ENCODE peak calls at places on chromosomes 13 and 19, in six cellular contexts. O is fibroblast of lung, M is WTC11, L is endothelial cell, F is progenitor cell of endocrine pancreas, V is IMR-90. R is an unnamed sample.

GRCh38 chr19:21135433-21135832 is 6.4 kb upstream of the ZNF431 start:
- DNase-seq in O (no peak), M (no peak), L (no peak), F (no peak), V (no peak), R (no peak)

GRCh38 chr13:113628291-113629270 is 29.4 kb downstream of the ATP4B start:
- DNase-seq in O (no peak), M (peak), L (no peak), F (no peak), V (no peak), R (no peak)

GRCh38 chr13:114132419-114133121 is at the start of gene RASA3:
- DNase-seq in O (peak), M (peak), L (peak), F (peak), V (peak), R (no peak)

GRCh38 chr13:75299913-75300862 is 181.8 kb downstream of the TBC1D4 start:
- DNase-seq in O (peak), M (no peak), L (no peak), F (no peak), V (peak), R (no peak)

GRCh38 chr19:37565370-37565669 is 29.3 kb downstream of the ZNF571 start:
- DNase-seq in O (peak), M (no peak), L (no peak), F (no peak), V (no peak), R (no peak)

GRCh38 chr19:19138110-19138981 is at the start of gene TMEM161A:
- DNase-seq in O (peak), M (peak), L (peak), F (peak), V (peak), R (peak)

GRCh38 chr13:34411177-34411576 is 530.9 kb upstream of the NBEA start:
- DNase-seq in O (no peak), M (no peak), L (no peak), F (no peak), V (no peak), R (no peak)

GRCh38 chr19:40610396-40611064 is 9.4 kb downstream of the LTBP4 start:
- DNase-seq in O (no peak), M (no peak), L (no peak), F (no peak), V (no peak), R (no peak)

GRCh38 chr19:11339254-11340098 is at the start of gene RAB3D:
- DNase-seq in O (peak), M (peak), L (peak), F (peak), V (peak), R (peak)

GRCh38 chr19:23817519-23817918 is 58.8 kb upstream of the ZNF681 start:
- DNase-seq in O (peak), M (peak), L (no peak), F (no peak), V (peak), R (no peak)

GRCh38 chr19:10915511-10916091 is 12.8 kb downstream of the YIPF2 start:
- DNase-seq in O (peak), M (no peak), L (no peak), F (no peak), V (peak), R (peak)

GRCh38 chr13:111789011-111789410 is 277.9 kb upstream of the SOX1 start:
- DNase-seq in O (no peak), M (no peak), L (no peak), F (no peak), V (no peak), R (no peak)

GRCh38 chr19:41882568-41883462 is at the start of gene ARHGEF1:
- DNase-seq in O (peak), M (peak), L (peak), F (no peak), V (no peak), R (no peak)

GRCh38 chr19:50332264-50333038 is 3.3 kb upstream of the KCNC3 start:
- DNase-seq in O (no peak), M (peak), L (no peak), F (peak), V (no peak), R (no peak)

GRCh38 chr19:35083678-35084077 is 31.9 kb upstream of the FXYD3 start:
- DNase-seq in O (no peak), M (no peak), L (no peak), F (no peak), V (no peak), R (no peak)

GRCh38 chr13:50518791-50519201 is 324.7 kb downstream of the DLEU7 start:
- DNase-seq in O (peak), M (no peak), L (no peak), F (no peak), V (peak), R (no peak)

GRCh38 chr19:12639901-12640613 is 26.5 kb downstream of the MAN2B1 start:
- DNase-seq in O (peak), M (peak), L (peak), F (peak), V (peak), R (peak)

GRCh38 chr19:5089283-5089682 is 120.4 kb downstream of the KDM4B start:
- DNase-seq in O (no peak), M (no peak), L (no peak), F (no peak), V (no peak), R (no peak)

GRCh38 chr19:28351761-28352160 is 861.2 kb downstream of the UQCRFS1 start:
- DNase-seq in O (no peak), M (no peak), L (no peak), F (no peak), V (no peak), R (no peak)

GRCh38 chr13:43360911-43361605 is 337.7 kb downstream of the DNAJC15 start:
- DNase-seq in O (no peak), M (no peak), L (no peak), F (no peak), V (peak), R (no peak)

GRCh38 chr13:42247883-42248282 is 24.1 kb upstream of the AKAP11 start:
- DNase-seq in O (no peak), M (no peak), L (no peak), F (no peak), V (peak), R (no peak)

GRCh38 chr19:57348136-57348535 is 2.9 kb upstream of the ZNF304 start:
- DNase-seq in O (peak), M (no peak), L (no peak), F (no peak), V (peak), R (peak)

GRCh38 chr19:57357406-57357805 is 5.9 kb upstream of the TRAPPC2B start:
- DNase-seq in O (no peak), M (no peak), L (no peak), F (no peak), V (no peak), R (no peak)

GRCh38 chr19:57355916-57356315 is 4.8 kb downstream of the ZNF304 start:
- DNase-seq in O (no peak), M (no peak), L (no peak), F (no peak), V (no peak), R (no peak)

GRCh38 chr19:57350877-57351805 is at the start of gene ZNF304:
- DNase-seq in O (peak), M (peak), L (peak), F (peak), V (peak), R (peak)

DNA sequence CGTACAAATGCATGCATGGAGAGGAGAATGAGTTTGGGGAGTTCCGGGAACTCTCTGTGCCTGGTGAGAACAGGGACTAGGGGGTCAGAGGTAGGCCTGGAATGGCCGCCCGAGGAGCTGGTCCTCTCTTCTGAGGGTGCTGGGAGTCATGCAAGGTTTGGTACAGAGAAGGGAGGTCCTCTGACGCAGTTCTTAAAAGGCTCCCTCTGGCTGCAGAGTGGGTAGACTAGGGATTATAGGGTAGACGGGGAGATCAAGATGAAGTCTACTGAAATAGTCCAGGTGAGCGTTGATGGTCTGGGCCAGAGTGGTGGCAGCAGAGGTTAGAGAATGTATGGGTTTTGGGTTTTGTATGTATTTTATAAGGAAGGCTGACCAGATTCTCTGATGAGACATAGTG is 796 bp downstream of the ZNF304 start:
- DNase-seq in O (no peak), M (no peak), L (no peak), F (no peak), V (peak), R (no peak)
- TF ChIP-seq CTCF in O (no peak), M (no peak), L (no peak), F (no peak), V (peak), R (no peak)

GRCh38 chr19:55147408-55148251 is 1.4 kb downstream of the TNNT1 start:
- DNase-seq in O (no peak), M (peak), L (no peak), F (no peak), V (no peak), R (no peak)

GRCh38 chr19:55149078-55150003 is at the start of gene TNNT1:
- DNase-seq in O (no peak), M (peak), L (no peak), F (no peak), V (no peak), R (no peak)

GRCh38 chr19:55145241-55145640 is 3.8 kb downstream of the TNNT1 start:
- DNase-seq in O (no peak), M (no peak), L (no peak), F (no peak), V (no peak), R (no peak)

GRCh38 chr19:55146648-55147218 is 2.3 kb downstream of the TNNT1 start:
- DNase-seq in O (no peak), M (peak), L (no peak), F (no peak), V (no peak), R (no peak)

GRCh38 chr19:55146078-55146647 is 2.8 kb downstream of the TNNT1 start:
- DNase-seq in O (no peak), M (peak), L (no peak), F (no peak), V (no peak), R (no peak)
- TF ChIP-seq CTCF in O (peak), M (peak), L (peak), F (peak), V (peak), R (peak)

DNA sequence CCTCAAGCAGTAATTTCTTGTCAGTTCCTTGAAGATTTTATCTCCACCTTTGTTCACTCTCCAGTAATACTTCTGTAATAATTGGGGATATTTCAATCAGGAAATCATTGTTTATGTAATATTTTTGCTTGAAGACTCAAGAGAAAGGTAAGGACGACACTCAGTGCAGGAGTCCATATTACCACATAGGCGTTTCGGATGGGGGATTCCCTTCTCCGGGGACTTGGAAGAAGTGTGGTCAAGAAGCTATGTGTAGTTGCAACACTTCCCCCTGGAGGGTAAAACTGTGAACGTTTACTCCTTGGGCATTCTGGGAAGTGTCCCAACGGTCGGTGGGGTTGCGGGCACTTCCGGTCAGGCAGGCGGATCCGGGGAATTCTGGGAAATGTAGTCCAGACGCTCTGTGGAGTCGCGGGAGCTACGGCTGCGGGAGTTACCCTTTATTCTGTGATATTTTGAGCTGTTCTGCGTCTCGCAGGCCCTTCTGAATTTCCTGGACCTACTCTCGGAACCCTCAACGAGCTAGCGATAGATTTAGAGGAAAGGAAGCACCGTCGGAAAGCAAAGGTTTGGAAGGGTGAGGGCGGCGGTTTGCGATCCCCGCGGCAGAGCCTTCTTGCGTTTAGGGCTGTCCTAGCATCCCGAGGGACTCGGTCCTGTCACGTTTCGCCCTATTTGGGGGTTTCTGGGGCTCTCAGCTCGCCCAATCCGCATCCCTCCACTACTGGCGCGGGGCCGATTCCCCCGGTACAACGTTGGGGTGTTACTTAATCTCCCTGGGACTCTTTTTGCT is at the start of gene ZNF221:
- DNase-seq in O (peak), M (peak), L (peak), F (peak), V (peak), R (peak)
- TF ChIP-seq CTCF in O (peak), M (no peak), L (no peak), F (peak), V (peak), R (peak)

GRCh38 chr13:40520916-40521315 is 145.5 kb downstream of the FOXO1 start:
- DNase-seq in O (no peak), M (no peak), L (no peak), F (no peak), V (no peak), R (no peak)

GRCh38 chr13:40517486-40518311 is 148.7 kb downstream of the FOXO1 start:
- DNase-seq in O (no peak), M (no peak), L (no peak), F (no peak), V (no peak), R (no peak)

GRCh38 chr13:40519637-40520036 is 146.8 kb downstream of the FOXO1 start:
- DNase-seq in O (no peak), M (no peak), L (no peak), F (no peak), V (no peak), R (no peak)

GRCh38 chr13:40515702-40516101 is 150.7 kb downstream of the FOXO1 start:
- DNase-seq in O (no peak), M (no peak), L (no peak), F (no peak), V (no peak), R (no peak)

GRCh38 chr13:40518481-40518882 is 148.0 kb downstream of the FOXO1 start:
- DNase-seq in O (no peak), M (no peak), L (no peak), F (no peak), V (no peak), R (no peak)
- TF ChIP-seq CTCF in O (no peak), M (no peak), L (no peak), F (no peak), V (no peak), R (no peak)

DNA sequence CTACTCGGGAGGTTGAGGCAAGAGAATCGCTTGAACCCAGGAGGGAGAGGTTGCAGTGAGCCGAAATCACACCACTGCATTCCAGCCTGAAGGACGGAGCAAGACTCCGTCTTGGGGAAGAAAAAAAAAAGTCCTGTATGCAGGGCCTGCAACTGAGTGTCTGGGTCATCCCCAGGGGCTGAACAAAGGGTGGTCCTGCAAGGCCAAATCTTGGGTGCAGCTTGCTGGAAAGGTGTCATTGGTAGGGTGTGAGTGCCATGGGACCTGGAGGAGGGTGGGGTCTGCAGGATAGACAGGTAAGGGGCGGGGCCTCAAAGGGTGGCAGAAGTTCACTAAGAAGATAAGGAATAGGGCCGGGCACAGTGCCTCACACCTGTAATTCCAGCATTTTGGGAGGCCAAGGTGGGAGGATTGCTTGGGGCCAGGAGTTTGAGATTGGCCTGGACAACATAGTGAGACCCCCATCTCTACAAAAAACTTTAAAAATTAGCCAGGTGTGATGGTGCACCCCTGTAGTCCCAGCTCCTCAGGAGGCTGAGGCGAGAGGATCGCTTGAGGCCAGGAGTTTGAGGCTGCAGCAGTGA is 31.5 kb downstream of the ZSWIM4 start:
- DNase-seq in O (no peak), M (no peak), L (no peak), F (no peak), V (no peak), R (no peak)
- TF ChIP-seq CTCF in O (no peak), M (no peak), L (no peak), F (no peak), V (no peak), R (no peak)

R was measured in AG09309.